ENCODE peak calls at places on chromosomes 6 and 20, in six cellular contexts. One of them, this sample, is unnamed.

GRCh38 chr6:44078795-44079671 is 48.2 kb downstream of the MRPL14 start:
- DNase-seq in hepatocyte: peak
- DNase-seq in BJ: no peak
- DNase-seq in HAP-1: peak
- DNase-seq in CD4-positive, CD25-positive, alpha-beta regulatory T cell: peak
- DNase-seq in AG10803: peak
- DNase-seq in this sample: peak

GRCh38 chr6:66825539-66825938 is 1118.5 kb upstream of the EYS start:
- DNase-seq in hepatocyte: no peak
- DNase-seq in BJ: no peak
- DNase-seq in HAP-1: no peak
- DNase-seq in CD4-positive, CD25-positive, alpha-beta regulatory T cell: no peak
- DNase-seq in AG10803: no peak
- DNase-seq in this sample: no peak

GRCh38 chr6:37731888-37732287 is 34.2 kb upstream of the MDGA1 start:
- DNase-seq in hepatocyte: no peak
- DNase-seq in BJ: no peak
- DNase-seq in HAP-1: peak
- DNase-seq in CD4-positive, CD25-positive, alpha-beta regulatory T cell: peak
- DNase-seq in AG10803: no peak
- DNase-seq in this sample: peak

GRCh38 chr6:123898669-123899068 is 95.0 kb downstream of the NKAIN2 start:
- DNase-seq in hepatocyte: no peak
- DNase-seq in BJ: no peak
- DNase-seq in HAP-1: no peak
- DNase-seq in CD4-positive, CD25-positive, alpha-beta regulatory T cell: no peak
- DNase-seq in AG10803: no peak
- DNase-seq in this sample: no peak

GRCh38 chr20:47992021-47992467 is 206.8 kb upstream of the SULF2 start:
- DNase-seq in hepatocyte: no peak
- DNase-seq in BJ: no peak
- DNase-seq in HAP-1: no peak
- DNase-seq in CD4-positive, CD25-positive, alpha-beta regulatory T cell: no peak
- DNase-seq in AG10803: no peak
- DNase-seq in this sample: no peak

GRCh38 chr6:124742971-124743370 is 219.3 kb upstream of the RNF217 start:
- DNase-seq in hepatocyte: no peak
- DNase-seq in BJ: no peak
- DNase-seq in HAP-1: no peak
- DNase-seq in CD4-positive, CD25-positive, alpha-beta regulatory T cell: no peak
- DNase-seq in AG10803: no peak
- DNase-seq in this sample: no peak

GRCh38 chr20:50339196-50339901 is 148.7 kb downstream of the CEBPB start:
- DNase-seq in hepatocyte: no peak
- DNase-seq in BJ: peak
- DNase-seq in HAP-1: no peak
- DNase-seq in CD4-positive, CD25-positive, alpha-beta regulatory T cell: no peak
- DNase-seq in AG10803: peak
- DNase-seq in this sample: peak

GRCh38 chr6:79864421-79864820 is 82.9 kb downstream of the ELOVL4 start:
- DNase-seq in hepatocyte: no peak
- DNase-seq in BJ: no peak
- DNase-seq in HAP-1: no peak
- DNase-seq in CD4-positive, CD25-positive, alpha-beta regulatory T cell: no peak
- DNase-seq in AG10803: no peak
- DNase-seq in this sample: no peak

GRCh38 chr6:50826803-50827202 is 8.1 kb downstream of the TFAP2B start:
- DNase-seq in hepatocyte: no peak
- DNase-seq in BJ: no peak
- DNase-seq in HAP-1: no peak
- DNase-seq in CD4-positive, CD25-positive, alpha-beta regulatory T cell: no peak
- DNase-seq in AG10803: no peak
- DNase-seq in this sample: no peak

GRCh38 chr6:71383891-71384489 is 95.4 kb downstream of the OGFRL1 start:
- DNase-seq in hepatocyte: peak
- DNase-seq in BJ: no peak
- DNase-seq in HAP-1: peak
- DNase-seq in CD4-positive, CD25-positive, alpha-beta regulatory T cell: peak
- DNase-seq in AG10803: peak
- DNase-seq in this sample: peak

GRCh38 chr6:31652925-31653724 is 664 bp upstream of the BAG6 start:
- DNase-seq in hepatocyte: peak
- DNase-seq in BJ: no peak
- DNase-seq in HAP-1: peak
- DNase-seq in CD4-positive, CD25-positive, alpha-beta regulatory T cell: no peak
- DNase-seq in AG10803: no peak
- DNase-seq in this sample: no peak

GRCh38 chr6:13380761-13381160 is 52.4 kb upstream of the TBC1D7 start:
- DNase-seq in hepatocyte: no peak
- DNase-seq in BJ: no peak
- DNase-seq in HAP-1: no peak
- DNase-seq in CD4-positive, CD25-positive, alpha-beta regulatory T cell: no peak
- DNase-seq in AG10803: no peak
- DNase-seq in this sample: no peak

GRCh38 chr6:105609375-105609991 is 206.6 kb upstream of the PREP start:
- DNase-seq in hepatocyte: no peak
- DNase-seq in BJ: no peak
- DNase-seq in HAP-1: no peak
- DNase-seq in CD4-positive, CD25-positive, alpha-beta regulatory T cell: no peak
- DNase-seq in AG10803: no peak
- DNase-seq in this sample: no peak

GRCh38 chr6:12886961-12887775 is 170.6 kb downstream of the PHACTR1 start:
- DNase-seq in hepatocyte: peak
- DNase-seq in BJ: no peak
- DNase-seq in HAP-1: no peak
- DNase-seq in CD4-positive, CD25-positive, alpha-beta regulatory T cell: no peak
- DNase-seq in AG10803: peak
- DNase-seq in this sample: no peak

GRCh38 chr6:125486881-125487280 is 185.1 kb upstream of the HDDC2 start:
- DNase-seq in hepatocyte: no peak
- DNase-seq in BJ: no peak
- DNase-seq in HAP-1: no peak
- DNase-seq in CD4-positive, CD25-positive, alpha-beta regulatory T cell: no peak
- DNase-seq in AG10803: no peak
- DNase-seq in this sample: no peak

GRCh38 chr6:127854009-127854408 is 46.8 kb downstream of the THEMIS start:
- DNase-seq in hepatocyte: no peak
- DNase-seq in BJ: no peak
- DNase-seq in HAP-1: no peak
- DNase-seq in CD4-positive, CD25-positive, alpha-beta regulatory T cell: peak
- DNase-seq in AG10803: no peak
- DNase-seq in this sample: no peak

GRCh38 chr20:61719691-61720347 is 345.9 kb downstream of the TAF4 start:
- DNase-seq in hepatocyte: no peak
- DNase-seq in BJ: no peak
- DNase-seq in HAP-1: no peak
- DNase-seq in CD4-positive, CD25-positive, alpha-beta regulatory T cell: peak
- DNase-seq in AG10803: no peak
- DNase-seq in this sample: peak

GRCh38 chr20:63567382-63568169 is 6.5 kb downstream of the HELZ2 start:
- DNase-seq in hepatocyte: no peak
- DNase-seq in BJ: no peak
- DNase-seq in HAP-1: no peak
- DNase-seq in CD4-positive, CD25-positive, alpha-beta regulatory T cell: peak
- DNase-seq in AG10803: no peak
- DNase-seq in this sample: peak

GRCh38 chr20:63566395-63567131 is 7.5 kb downstream of the HELZ2 start:
- DNase-seq in hepatocyte: no peak
- DNase-seq in BJ: no peak
- DNase-seq in HAP-1: no peak
- DNase-seq in CD4-positive, CD25-positive, alpha-beta regulatory T cell: no peak
- DNase-seq in AG10803: no peak
- DNase-seq in this sample: no peak

GRCh38 chr20:63568986-63569949 is 4.8 kb downstream of the HELZ2 start:
- DNase-seq in hepatocyte: no peak
- DNase-seq in BJ: no peak
- DNase-seq in HAP-1: no peak
- DNase-seq in CD4-positive, CD25-positive, alpha-beta regulatory T cell: no peak
- DNase-seq in AG10803: no peak
- DNase-seq in this sample: no peak

GRCh38 chr20:63567132-63567381 is 7.0 kb downstream of the HELZ2 start:
- DNase-seq in hepatocyte: no peak
- DNase-seq in BJ: no peak
- DNase-seq in HAP-1: no peak
- DNase-seq in CD4-positive, CD25-positive, alpha-beta regulatory T cell: no peak
- DNase-seq in AG10803: no peak
- DNase-seq in this sample: no peak

GRCh38 chr20:63568170-63568981 is 5.7 kb downstream of the HELZ2 start:
- DNase-seq in hepatocyte: no peak
- DNase-seq in BJ: no peak
- DNase-seq in HAP-1: no peak
- DNase-seq in CD4-positive, CD25-positive, alpha-beta regulatory T cell: no peak
- DNase-seq in AG10803: no peak
- DNase-seq in this sample: no peak
- H3K4me3 ChIP-seq in hepatocyte: no peak
- H3K4me3 ChIP-seq in BJ: no peak
- H3K4me3 ChIP-seq in HAP-1: no peak
- H3K4me3 ChIP-seq in CD4-positive, CD25-positive, alpha-beta regulatory T cell: peak
- H3K4me3 ChIP-seq in AG10803: no peak
- H3K4me3 ChIP-seq in this sample: no peak

GRCh38 chr6:28355743-28356665 is 6.3 kb downstream of the ZKSCAN3 start:
- DNase-seq in hepatocyte: peak
- DNase-seq in BJ: peak
- DNase-seq in HAP-1: peak
- DNase-seq in CD4-positive, CD25-positive, alpha-beta regulatory T cell: peak
- DNase-seq in AG10803: peak
- DNase-seq in this sample: peak

GRCh38 chr6:28353356-28353755 is 3.6 kb downstream of the ZKSCAN3 start:
- DNase-seq in hepatocyte: no peak
- DNase-seq in BJ: no peak
- DNase-seq in HAP-1: no peak
- DNase-seq in CD4-positive, CD25-positive, alpha-beta regulatory T cell: no peak
- DNase-seq in AG10803: no peak
- DNase-seq in this sample: no peak

GRCh38 chr6:28354688-28355554 is 5.2 kb downstream of the ZKSCAN3 start:
- DNase-seq in hepatocyte: no peak
- DNase-seq in BJ: no peak
- DNase-seq in HAP-1: no peak
- DNase-seq in CD4-positive, CD25-positive, alpha-beta regulatory T cell: no peak
- DNase-seq in AG10803: no peak
- DNase-seq in this sample: no peak

GRCh38 chr6:28356666-28357020 is 6.9 kb downstream of the ZKSCAN3 start:
- DNase-seq in hepatocyte: no peak
- DNase-seq in BJ: no peak
- DNase-seq in HAP-1: no peak
- DNase-seq in CD4-positive, CD25-positive, alpha-beta regulatory T cell: no peak
- DNase-seq in AG10803: no peak
- DNase-seq in this sample: no peak

DNA sequence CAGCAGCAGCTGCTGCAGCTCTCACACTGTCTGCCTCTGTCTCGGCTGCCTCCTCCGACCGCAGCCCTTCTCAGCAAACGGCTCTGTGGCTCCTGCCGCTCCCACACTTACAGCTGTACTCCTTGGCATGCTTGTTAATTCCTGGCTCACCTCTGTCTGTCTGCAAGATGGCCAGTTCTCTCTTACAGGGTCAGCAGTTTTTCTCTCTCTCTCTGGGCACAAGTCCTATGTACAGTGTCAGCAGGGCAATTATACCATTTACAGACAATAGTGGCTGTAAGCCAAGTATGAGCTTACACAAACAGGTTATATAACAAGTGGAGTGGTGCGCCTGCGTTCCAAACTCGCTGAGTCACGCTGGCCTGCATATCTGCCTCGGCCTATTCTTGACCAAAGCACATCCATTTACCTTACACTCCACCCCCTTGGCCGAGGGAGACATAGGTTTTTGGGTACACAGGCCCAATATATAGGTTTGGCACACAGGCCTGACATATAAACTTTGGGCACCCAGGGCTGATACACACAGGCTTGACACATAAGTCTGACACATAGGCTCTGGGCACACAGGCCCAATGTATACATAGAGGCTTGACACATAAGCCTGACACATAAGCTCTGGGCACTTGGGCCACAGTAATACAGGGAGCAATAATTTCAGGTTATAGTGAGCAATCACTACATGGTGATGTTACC is 4.4 kb downstream of the ZKSCAN3 start:
- DNase-seq in hepatocyte: no peak
- DNase-seq in BJ: no peak
- DNase-seq in HAP-1: no peak
- DNase-seq in CD4-positive, CD25-positive, alpha-beta regulatory T cell: no peak
- DNase-seq in AG10803: peak
- DNase-seq in this sample: no peak
- H3K4me3 ChIP-seq in hepatocyte: no peak
- H3K4me3 ChIP-seq in BJ: no peak
- H3K4me3 ChIP-seq in HAP-1: no peak
- H3K4me3 ChIP-seq in CD4-positive, CD25-positive, alpha-beta regulatory T cell: no peak
- H3K4me3 ChIP-seq in AG10803: no peak
- H3K4me3 ChIP-seq in this sample: no peak

GRCh38 chr20:46276531-46276930 is 31.8 kb downstream of the CDH22 start:
- DNase-seq in hepatocyte: no peak
- DNase-seq in BJ: no peak
- DNase-seq in HAP-1: no peak
- DNase-seq in CD4-positive, CD25-positive, alpha-beta regulatory T cell: no peak
- DNase-seq in AG10803: no peak
- DNase-seq in this sample: no peak

GRCh38 chr20:46275091-46275490 is 33.2 kb downstream of the CDH22 start:
- DNase-seq in hepatocyte: no peak
- DNase-seq in BJ: no peak
- DNase-seq in HAP-1: no peak
- DNase-seq in CD4-positive, CD25-positive, alpha-beta regulatory T cell: no peak
- DNase-seq in AG10803: no peak
- DNase-seq in this sample: no peak

GRCh38 chr20:46279104-46279503 is 29.2 kb downstream of the CDH22 start:
- DNase-seq in hepatocyte: no peak
- DNase-seq in BJ: no peak
- DNase-seq in HAP-1: no peak
- DNase-seq in CD4-positive, CD25-positive, alpha-beta regulatory T cell: no peak
- DNase-seq in AG10803: no peak
- DNase-seq in this sample: no peak

GRCh38 chr20:46273701-46274100 is 34.6 kb downstream of the CDH22 start:
- DNase-seq in hepatocyte: no peak
- DNase-seq in BJ: no peak
- DNase-seq in HAP-1: no peak
- DNase-seq in CD4-positive, CD25-positive, alpha-beta regulatory T cell: no peak
- DNase-seq in AG10803: no peak
- DNase-seq in this sample: no peak

DNA sequence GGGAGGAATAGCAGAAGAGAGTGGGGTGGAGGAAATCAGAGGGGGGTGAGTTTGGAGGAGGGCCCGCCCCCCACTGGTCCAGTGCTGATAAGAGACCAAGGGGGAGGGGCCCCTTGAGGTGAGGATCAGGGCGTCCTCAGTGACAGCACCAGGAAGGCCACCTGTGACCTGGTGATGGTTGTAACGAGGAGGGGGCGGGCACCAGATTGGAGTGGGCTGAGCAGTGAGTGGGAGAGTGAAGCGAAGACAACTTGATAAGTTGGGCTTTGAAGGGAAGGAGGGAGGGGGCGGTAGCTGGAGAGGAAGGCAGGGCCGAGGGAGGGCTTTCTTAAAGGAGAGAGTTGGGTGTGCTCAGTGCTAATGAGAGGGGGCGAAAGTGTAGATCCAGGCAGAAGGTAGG is 30.7 kb downstream of the CDH22 start:
- DNase-seq in hepatocyte: no peak
- DNase-seq in BJ: no peak
- DNase-seq in HAP-1: no peak
- DNase-seq in CD4-positive, CD25-positive, alpha-beta regulatory T cell: no peak
- DNase-seq in AG10803: no peak
- DNase-seq in this sample: no peak
- H3K4me3 ChIP-seq in hepatocyte: no peak
- H3K4me3 ChIP-seq in BJ: no peak
- H3K4me3 ChIP-seq in HAP-1: no peak
- H3K4me3 ChIP-seq in CD4-positive, CD25-positive, alpha-beta regulatory T cell: no peak
- H3K4me3 ChIP-seq in AG10803: no peak
- H3K4me3 ChIP-seq in this sample: no peak

GRCh38 chr6:144302701-144303351 is 17.7 kb downstream of the UTRN start:
- DNase-seq in hepatocyte: no peak
- DNase-seq in BJ: no peak
- DNase-seq in HAP-1: no peak
- DNase-seq in CD4-positive, CD25-positive, alpha-beta regulatory T cell: no peak
- DNase-seq in AG10803: peak
- DNase-seq in this sample: no peak
- H3K4me3 ChIP-seq in hepatocyte: no peak
- H3K4me3 ChIP-seq in BJ: no peak
- H3K4me3 ChIP-seq in HAP-1: no peak
- H3K4me3 ChIP-seq in CD4-positive, CD25-positive, alpha-beta regulatory T cell: no peak
- H3K4me3 ChIP-seq in AG10803: no peak
- H3K4me3 ChIP-seq in this sample: no peak

This sample was measured in Jurkat, Clone E6-1.